ENCODE peak calls at places on chromosomes 4 and X, in six cellular contexts. E is lung; U is CD4-positive, CD25-positive, alpha-beta regulatory T cell; J is ovary; M is fibroblast of lung; X is gastrocnemius medialis. K is an unnamed sample.

GRCh38 chr4:126772662-126773061 is 860.1 kb upstream of the INTU start:
- DNase-seq in M (no peak), J (no peak), U (no peak), E (no peak), X (no peak), K (no peak)

GRCh38 chr4:127188847-127189246 is 443.9 kb upstream of the INTU start:
- DNase-seq in M (peak; percentile 56), X (no peak), E (no peak), U (no peak), J (no peak), K (no peak)

GRCh38 chrX:133923113-133923512 is 62.3 kb downstream of the GPC3 start:
- DNase-seq in X (no peak), J (no peak), M (peak; percentile 11), E (no peak), U (no peak), K (no peak)

GRCh38 chrX:47138171-47138570 is 6.3 kb downstream of the NDUFB11 start:
- DNase-seq in U (no peak), J (no peak), E (no peak), M (no peak), X (no peak), K (no peak)

GRCh38 chr4:67521506-67521905 is 23.8 kb downstream of the CENPC start:
- DNase-seq in E (no peak), M (no peak), J (no peak), U (no peak), X (no peak), K (no peak)

GRCh38 chr4:34939073-34939472 is 1305.2 kb downstream of the ARAP2 start:
- DNase-seq in X (no peak), U (no peak), E (no peak), M (no peak), J (no peak), K (no peak)

GRCh38 chr4:11069581-11069980 is 359.1 kb downstream of the HS3ST1 start:
- DNase-seq in X (no peak), J (no peak), M (no peak), E (no peak), U (no peak), K (no peak)

GRCh38 chr4:147965873-147966272 is 234.0 kb downstream of the ARHGAP10 start:
- DNase-seq in U (no peak), M (no peak), X (no peak), J (no peak), E (no peak), K (no peak)

GRCh38 chrX:44975666-44976263 is 102.8 kb downstream of the KDM6A start:
- DNase-seq in J (no peak), U (no peak), M (no peak), E (no peak), X (no peak), K (no peak)

GRCh38 chr4:137892134-137892533 is 350.0 kb downstream of the SLC7A11 start:
- DNase-seq in M (peak; percentile 26), X (no peak), E (no peak), J (no peak), U (no peak), K (no peak)

GRCh38 chrX:105314468-105314867 is 94.0 kb upstream of the TEX13A start:
- DNase-seq in X (no peak), E (no peak), U (no peak), M (peak; percentile 66), J (no peak), K (no peak)

GRCh38 chrX:134362560-134363089 is 97.3 kb upstream of the HPRT1 start:
- DNase-seq in J (no peak), E (no peak), X (no peak), U (no peak), M (no peak), K (no peak)

GRCh38 chrX:66489339-66489738 is 149.5 kb downstream of the EDA2R start:
- DNase-seq in X (no peak), U (no peak), J (no peak), M (no peak), E (no peak), K (no peak)

GRCh38 chr4:46389301-46389761 is 597 bp downstream of the GABRA2 start:
- DNase-seq in M (peak; percentile 20), X (no peak), J (no peak), U (no peak), E (no peak), K (no peak)

GRCh38 chr4:17324431-17324830 is 187.5 kb downstream of the QDPR start:
- DNase-seq in J (peak; percentile 13), U (no peak), E (no peak), M (peak; percentile 76), X (no peak), K (no peak)

GRCh38 chr4:24278693-24279092 is 305.7 kb downstream of the DHX15 start:
- DNase-seq in J (no peak), U (no peak), M (peak; percentile 75), X (no peak), E (no peak), K (no peak)

GRCh38 chr4:38190717-38191178 is 230.6 kb downstream of the PTTG2 start:
- DNase-seq in M (peak; percentile 90), U (no peak), J (no peak), E (no peak), X (no peak), K (peak; percentile 40)

GRCh38 chr4:107718351-107718965 is 1.6 kb downstream of the PAPSS1 start:
- DNase-seq in U (no peak), X (no peak), M (no peak), J (no peak), E (no peak), K (no peak)

GRCh38 chrX:70043685-70044084 is 6.1 kb downstream of the AWAT2 start:
- DNase-seq in X (no peak), E (no peak), J (no peak), U (no peak), M (no peak), K (no peak)

GRCh38 chrX:1521459-1521956 is 15.5 kb downstream of the P2RY8 start:
- DNase-seq in J (no peak), U (peak; percentile 46), X (no peak), M (no peak), E (no peak), K (no peak)

GRCh38 chrX:38839269-38839668 is 38.0 kb downstream of the MID1IP1 start:
- DNase-seq in U (no peak), E (no peak), M (no peak), J (no peak), X (no peak), K (no peak)

GRCh38 chrX:151174581-151175282 is 1.7 kb upstream of the GPR50 start:
- DNase-seq in E (no peak), U (no peak), X (no peak), M (no peak), J (no peak), K (no peak)

GRCh38 chr4:1927675-1928074 is 56.5 kb downstream of the NSD2 start:
- DNase-seq in U (no peak), E (no peak), J (no peak), X (no peak), M (peak; percentile 66), K (no peak)

GRCh38 chrX:14927391-14927790 is 54.2 kb downstream of the MOSPD2 start:
- DNase-seq in X (no peak), J (no peak), U (no peak), E (no peak), M (peak; percentile 36), K (no peak)

GRCh38 chr4:15689540-15689939 is 7.9 kb downstream of the FAM200B start:
- DNase-seq in J (no peak), M (no peak), U (no peak), E (no peak), X (no peak), K (no peak)

GRCh38 chrX:18410038-18410437 is 15.4 kb upstream of the CDKL5 start:
- DNase-seq in J (no peak), X (no peak), M (peak; percentile 68), U (no peak), E (no peak), K (no peak)

GRCh38 chr4:3366893-3367775 is 74.3 kb downstream of the RGS12 start:
- DNase-seq in U (no peak), J (no peak), M (no peak), X (no peak), E (peak; percentile 26), K (no peak)

GRCh38 chr4:2793920-2794706 is 1.2 kb downstream of the SH3BP2 start:
- DNase-seq in X (no peak), M (peak; percentile 37), U (no peak), J (peak; percentile 26), E (no peak), K (no peak)

GRCh38 chr4:169384741-169385140 is 114.0 kb upstream of the SH3RF1 start:
- DNase-seq in U (no peak), M (no peak), X (no peak), E (no peak), J (no peak), K (no peak)

GRCh38 chrX:27924261-27924660 is 57.0 kb downstream of the DCAF8L1 start:
- DNase-seq in M (no peak), U (no peak), J (no peak), E (no peak), X (no peak), K (no peak)

GRCh38 chr4:8316251-8316771 is 46.8 kb downstream of the HTRA3 start:
- DNase-seq in X (no peak), M (no peak), J (peak; percentile 17), U (no peak), E (no peak), K (no peak)
- H3K27ac ChIP-seq in X (no peak overlapping the region), M (no peak overlapping the region), J (no peak overlapping the region), U (no peak overlapping the region), E (peak overlapping the region; percentile 12), K (no peak overlapping the region)

GRCh38 chr4:139207873-139208403 is 30.9 kb upstream of the ELF2 start:
- DNase-seq in U (no peak), M (no peak), J (no peak), E (no peak), X (no peak), K (no peak)
- H3K27ac ChIP-seq in U (no peak overlapping the region), M (no peak overlapping the region), J (no peak overlapping the region), E (no peak overlapping the region), X (peak overlapping the region; percentile 59), K (no peak overlapping the region)

DNA sequence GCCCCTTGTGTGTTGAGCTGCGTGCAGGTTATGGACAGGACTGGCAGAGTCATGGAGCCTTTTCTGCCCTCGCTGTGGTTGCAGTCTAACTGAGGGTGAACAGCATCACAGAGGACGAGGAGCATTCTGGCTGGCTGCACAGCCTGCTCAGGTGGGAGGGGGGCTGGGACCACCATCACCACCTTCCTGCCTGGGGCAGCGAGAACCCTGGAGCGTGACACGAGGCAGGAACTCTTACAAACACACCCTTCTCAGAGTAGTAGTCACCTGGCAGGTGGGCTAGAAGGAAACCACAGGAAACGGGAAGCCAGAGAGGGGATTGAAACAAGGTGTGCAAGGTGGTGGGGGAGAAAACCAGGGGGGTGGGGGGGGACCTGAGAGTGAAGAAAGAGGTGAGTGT is 25.6 kb downstream of the TKTL1 start:
- DNase-seq in X (no peak), U (no peak), M (no peak), J (no peak), E (no peak), K (no peak)
- H3K27ac ChIP-seq in X (no peak overlapping the region), U (no peak overlapping the region), M (no peak overlapping the region), J (no peak overlapping the region), E (no peak overlapping the region), K (no peak overlapping the region)

DNA sequence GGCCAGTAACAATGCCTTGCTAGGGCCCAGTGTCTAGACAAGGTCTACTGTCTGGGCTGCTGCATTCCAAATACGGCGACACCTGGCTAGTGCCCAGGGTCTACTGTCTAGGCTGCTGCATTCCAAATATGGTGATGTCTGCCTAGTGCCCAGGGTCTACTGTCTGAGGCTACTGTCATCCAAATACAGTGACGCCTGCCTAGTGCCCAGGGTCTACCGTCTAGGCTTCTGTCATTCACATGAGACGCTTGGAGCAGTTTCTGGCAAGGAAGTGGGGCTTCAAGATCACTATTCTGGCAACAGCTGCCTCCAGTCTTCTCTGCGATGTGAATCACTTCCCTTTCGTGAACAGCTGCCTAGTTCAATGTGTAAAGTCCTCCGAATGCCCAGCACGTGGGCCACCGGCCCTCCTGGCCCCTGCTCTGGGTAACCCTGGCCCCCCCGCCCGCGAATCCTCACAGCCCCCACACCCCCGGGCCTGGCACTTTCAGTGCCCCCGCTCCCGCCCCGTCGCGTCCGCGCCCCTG is 12.7 kb downstream of the ACOX3 start:
- DNase-seq in U (no peak), E (peak; percentile 34), J (no peak), M (peak; percentile 71), X (no peak), K (peak; percentile 21)
- H3K27ac ChIP-seq in U (peak overlapping the region; percentile 61), E (peak overlapping the region; percentile 80), J (no peak overlapping the region), M (peak overlapping the region; percentile 67), X (peak overlapping the region; percentile 99), K (peak overlapping the region; percentile 95)

K was measured in thoracic aorta.